ENCODE peak calls at places on chromosomes 16 and 17, in six cellular contexts. G is CD8-positive, alpha-beta T cell; Z is heart right ventricle; S is fibroblast of lung; C is kidney; U is BJ. N is an unnamed sample.

GRCh38 chr16:89373355-89374110 is 116.8 kb downstream of the ANKRD11 start:
- DNase-seq in S (peak; percentile 60), C (peak; percentile 72), U (no peak), Z (no peak), G (no peak), N (no peak)

GRCh38 chr16:1076801-1077576 is 4.4 kb downstream of the SSTR5 start:
- DNase-seq in U (no peak), G (no peak), C (no peak), Z (no peak), S (no peak), N (no peak)

GRCh38 chr17:71339219-71339618 is 781.6 kb upstream of the SOX9 start:
- DNase-seq in G (no peak), S (no peak), C (no peak), U (no peak), Z (no peak), N (no peak)

GRCh38 chr17:148757-149156 is 11.4 kb downstream of the SCGB1C2 start:
- DNase-seq in U (no peak), C (peak; percentile 24), G (no peak), Z (no peak), S (no peak), N (peak; percentile 24)

GRCh38 chr17:72665841-72666518 is 426.5 kb downstream of the SLC39A11 start:
- DNase-seq in S (peak; percentile 68), Z (no peak), G (no peak), C (no peak), U (no peak), N (no peak)

GRCh38 chr16:26993511-26993910 is 73.2 kb upstream of the C16orf82 start:
- DNase-seq in G (no peak), S (peak; percentile 14), C (no peak), Z (no peak), U (no peak), N (no peak)

GRCh38 chr16:18792836-18793433 is 2.8 kb upstream of the RPS15A start:
- DNase-seq in U (no peak), S (no peak), C (no peak), Z (no peak), G (no peak), N (no peak)

GRCh38 chr17:82497483-82498405 is 21.8 kb upstream of the FOXK2 start:
- DNase-seq in U (no peak), Z (peak; percentile 36), G (peak; percentile 41), C (no peak), S (peak; percentile 49), N (no peak)

GRCh38 chr16:77306050-77306616 is 106.9 kb downstream of the SYCE1L start:
- DNase-seq in S (no peak), G (no peak), Z (no peak), C (no peak), U (no peak), N (no peak)

GRCh38 chr16:23134274-23134673 is 15.0 kb downstream of the USP31 start:
- DNase-seq in C (no peak), U (no peak), Z (peak; percentile 58), G (no peak), S (peak; percentile 9), N (no peak)

GRCh38 chr16:77789085-77789611 is 784 bp downstream of the VAT1L start:
- DNase-seq in S (no peak), Z (no peak), G (no peak), C (no peak), U (no peak), N (no peak)

GRCh38 chr17:66403846-66404597 is 101.6 kb downstream of the PRKCA start:
- DNase-seq in Z (no peak), S (peak; percentile 36), U (no peak), C (no peak), G (no peak), N (no peak)

GRCh38 chr16:30710971-30711370 is 12.0 kb downstream of the SRCAP start:
- DNase-seq in U (no peak), C (no peak), S (no peak), G (no peak), Z (no peak), N (no peak)

GRCh38 chr17:31413871-31414589 is 22.6 kb downstream of the RAB11FIP4 start:
- DNase-seq in G (no peak), S (peak; percentile 60), Z (no peak), C (peak; percentile 12), U (peak; percentile 32), N (no peak)

GRCh38 chr16:280552-280951 is at the start of gene ARHGDIG:
- DNase-seq in C (no peak), G (no peak), U (no peak), Z (no peak), S (no peak), N (no peak)

GRCh38 chr17:2580156-2580555 is 13.3 kb upstream of the PAFAH1B1 start:
- DNase-seq in Z (no peak), S (no peak), U (no peak), C (no peak), G (no peak), N (no peak)

GRCh38 chr17:76371656-76372628 is 12.5 kb upstream of the SPHK1 start:
- DNase-seq in S (peak; percentile 98), Z (peak; percentile 1), U (peak; percentile 93), C (no peak), G (no peak), N (no peak)

GRCh38 chr17:66661411-66661843 is 173.5 kb upstream of the CACNG5 start:
- DNase-seq in Z (no peak), S (peak; percentile 38), C (no peak), G (no peak), U (no peak), N (no peak)

DNA sequence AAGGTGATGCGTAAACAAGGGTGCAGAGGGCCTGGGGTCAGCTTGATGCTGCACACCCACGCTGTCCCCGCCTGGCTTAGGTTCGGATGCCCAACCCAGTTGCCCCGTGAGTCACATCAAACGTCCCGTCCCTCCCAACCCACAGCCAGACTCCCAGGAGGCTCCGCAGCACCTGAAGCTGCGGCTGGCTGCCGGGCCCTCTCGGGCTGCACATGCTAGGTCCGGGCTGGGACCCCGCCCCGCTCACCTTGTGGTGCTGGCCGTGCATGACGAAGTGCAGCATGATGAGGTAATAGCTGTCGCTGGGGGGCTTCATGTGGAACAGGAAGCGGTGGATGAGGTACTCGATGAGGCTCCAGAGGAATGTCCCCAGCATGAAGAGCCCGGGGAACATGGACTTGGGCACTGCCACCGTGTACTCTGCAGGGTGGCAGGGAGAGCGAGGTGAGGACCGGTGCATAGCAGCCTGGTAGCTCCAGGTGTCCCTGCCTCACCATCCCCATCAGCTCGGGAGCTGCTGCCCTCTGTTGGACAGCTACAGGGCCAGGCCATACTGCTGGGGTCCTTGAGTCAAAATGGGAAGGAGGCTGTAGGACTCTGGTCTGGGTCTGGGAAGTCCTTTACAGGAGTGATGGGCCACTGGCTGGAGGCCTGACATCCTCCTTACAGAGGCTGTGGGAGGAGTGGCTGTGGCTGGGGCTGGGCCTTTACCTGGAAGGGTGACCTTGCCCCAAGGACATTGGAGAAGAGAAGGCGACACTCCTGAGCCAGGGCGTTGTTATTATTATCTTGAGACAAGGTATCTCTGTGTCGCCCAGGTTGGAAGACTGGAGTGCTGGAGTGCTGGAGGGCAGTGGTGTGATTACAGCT is 18.3 kb upstream of the MLKL start:
- DNase-seq in S (no peak), G (no peak), U (no peak), Z (no peak), C (no peak), N (peak; percentile 39)
- TF ChIP-seq CTCF in S (no peak), G (no peak), U (no peak), Z (no peak), C (no peak), N (no peak)

GRCh38 chr17:37745801-37746426 is 1.1 kb upstream of the HNF1B start:
- DNase-seq in S (no peak), U (no peak), G (no peak), C (peak; percentile 76), Z (no peak), N (no peak)
- TF ChIP-seq CTCF in S (no peak), U (no peak), G (no peak), C (no peak), Z (no peak), N (no peak)

GRCh38 chr17:4032738-4033137 is 68.5 kb upstream of the ATP2A3 start:
- DNase-seq in U (no peak), Z (no peak), S (no peak), C (no peak), G (no peak), N (no peak)
- TF ChIP-seq CTCF in U (no peak), Z (no peak), S (no peak), C (no peak), G (no peak), N (no peak)

GRCh38 chr16:8374032-8374431 is 216.3 kb downstream of the TMEM114 start:
- DNase-seq in Z (no peak), G (no peak), U (no peak), C (no peak), S (no peak), N (no peak)
- TF ChIP-seq CTCF in Z (no peak), G (no peak), U (no peak), C (no peak), S (no peak), N (no peak)

N was measured in CD14-positive monocyte.